ENCODE peak calls at places on chromosomes 13 and 19, in five cellular contexts. One of them, this sample, is unnamed.

GRCh38 chr19:6801397-6802086 is 29.0 kb downstream of the VAV1 start:
- DNase-seq in fibroblast of pulmonary artery: peak
- DNase-seq in uterus: peak
- DNase-seq in adrenal gland: peak
- DNase-seq in right atrium auricular region: peak
- DNase-seq in this sample: no peak

GRCh38 chr19:49515767-49516166 is 3.3 kb downstream of the FCGRT start:
- DNase-seq in fibroblast of pulmonary artery: peak
- DNase-seq in uterus: no peak
- DNase-seq in adrenal gland: peak
- DNase-seq in right atrium auricular region: peak
- DNase-seq in this sample: no peak

GRCh38 chr13:34942732-34943674 is 933 bp downstream of the NBEA start:
- DNase-seq in fibroblast of pulmonary artery: no peak
- DNase-seq in uterus: peak
- DNase-seq in adrenal gland: peak
- DNase-seq in right atrium auricular region: no peak
- DNase-seq in this sample: no peak

GRCh38 chr13:99969934-99970760 is 1.4 kb downstream of the ZIC5 start:
- DNase-seq in fibroblast of pulmonary artery: no peak
- DNase-seq in uterus: no peak
- DNase-seq in adrenal gland: peak
- DNase-seq in right atrium auricular region: peak
- DNase-seq in this sample: no peak

GRCh38 chr13:52846567-52847321 is 1.7 kb downstream of the PCDH8 start:
- DNase-seq in fibroblast of pulmonary artery: peak
- DNase-seq in uterus: no peak
- DNase-seq in adrenal gland: no peak
- DNase-seq in right atrium auricular region: no peak
- DNase-seq in this sample: no peak

GRCh38 chr19:16391301-16392055 is 66.9 kb downstream of the KLF2 start:
- DNase-seq in fibroblast of pulmonary artery: no peak
- DNase-seq in uterus: no peak
- DNase-seq in adrenal gland: no peak
- DNase-seq in right atrium auricular region: no peak
- DNase-seq in this sample: no peak

GRCh38 chr13:112702341-112702982 is 12.6 kb downstream of the ATP11A start:
- DNase-seq in fibroblast of pulmonary artery: no peak
- DNase-seq in uterus: peak
- DNase-seq in adrenal gland: peak
- DNase-seq in right atrium auricular region: no peak
- DNase-seq in this sample: no peak

GRCh38 chr19:16342002-16342715 is 17.5 kb downstream of the KLF2 start:
- DNase-seq in fibroblast of pulmonary artery: no peak
- DNase-seq in uterus: no peak
- DNase-seq in adrenal gland: peak
- DNase-seq in right atrium auricular region: peak
- DNase-seq in this sample: no peak

GRCh38 chr19:3708207-3708931 is at the start of gene TJP3:
- DNase-seq in fibroblast of pulmonary artery: no peak
- DNase-seq in uterus: no peak
- DNase-seq in adrenal gland: no peak
- DNase-seq in right atrium auricular region: no peak
- DNase-seq in this sample: no peak

GRCh38 chr19:7852851-7853759 is 21.1 kb downstream of the PRR36 start:
- DNase-seq in fibroblast of pulmonary artery: peak
- DNase-seq in uterus: peak
- DNase-seq in adrenal gland: peak
- DNase-seq in right atrium auricular region: no peak
- DNase-seq in this sample: no peak

GRCh38 chr13:113584870-113585671 is 518 bp downstream of the TFDP1 start:
- DNase-seq in fibroblast of pulmonary artery: no peak
- DNase-seq in uterus: no peak
- DNase-seq in adrenal gland: peak
- DNase-seq in right atrium auricular region: peak
- DNase-seq in this sample: no peak

GRCh38 chr13:108495686-108496363 is 133.6 kb upstream of the MYO16 start:
- DNase-seq in fibroblast of pulmonary artery: no peak
- DNase-seq in uterus: no peak
- DNase-seq in adrenal gland: no peak
- DNase-seq in right atrium auricular region: no peak
- DNase-seq in this sample: no peak

GRCh38 chr19:15187026-15188007 is 13.5 kb downstream of the NOTCH3 start:
- DNase-seq in fibroblast of pulmonary artery: no peak
- DNase-seq in uterus: no peak
- DNase-seq in adrenal gland: no peak
- DNase-seq in right atrium auricular region: no peak
- DNase-seq in this sample: no peak

GRCh38 chr13:19959831-19960672 is 1.5 kb downstream of the ZMYM2 start:
- DNase-seq in fibroblast of pulmonary artery: peak
- DNase-seq in uterus: peak
- DNase-seq in adrenal gland: peak
- DNase-seq in right atrium auricular region: peak
- DNase-seq in this sample: peak
- TF ChIP-seq CTCF in fibroblast of pulmonary artery: peak
- TF ChIP-seq CTCF in uterus: peak
- TF ChIP-seq CTCF in adrenal gland: peak
- TF ChIP-seq CTCF in right atrium auricular region: peak
- TF ChIP-seq CTCF in this sample: peak

GRCh38 chr19:42121666-42122069 is 10.6 kb downstream of the POU2F2 start:
- DNase-seq in fibroblast of pulmonary artery: peak
- DNase-seq in uterus: peak
- DNase-seq in adrenal gland: peak
- DNase-seq in right atrium auricular region: no peak
- DNase-seq in this sample: no peak

GRCh38 chr19:42124386-42124901 is 7.8 kb downstream of the POU2F2 start:
- DNase-seq in fibroblast of pulmonary artery: no peak
- DNase-seq in uterus: no peak
- DNase-seq in adrenal gland: no peak
- DNase-seq in right atrium auricular region: no peak
- DNase-seq in this sample: no peak

GRCh38 chr19:42122691-42123607 is 9.3 kb downstream of the POU2F2 start:
- DNase-seq in fibroblast of pulmonary artery: no peak
- DNase-seq in uterus: no peak
- DNase-seq in adrenal gland: no peak
- DNase-seq in right atrium auricular region: no peak
- DNase-seq in this sample: no peak

GRCh38 chr19:42125536-42125935 is 6.7 kb downstream of the POU2F2 start:
- DNase-seq in fibroblast of pulmonary artery: no peak
- DNase-seq in uterus: no peak
- DNase-seq in adrenal gland: no peak
- DNase-seq in right atrium auricular region: no peak
- DNase-seq in this sample: no peak

GRCh38 chr19:42123765-42124164 is 8.5 kb downstream of the POU2F2 start:
- DNase-seq in fibroblast of pulmonary artery: no peak
- DNase-seq in uterus: no peak
- DNase-seq in adrenal gland: no peak
- DNase-seq in right atrium auricular region: no peak
- DNase-seq in this sample: no peak
- H3K4me3 ChIP-seq in fibroblast of pulmonary artery: no peak
- H3K4me3 ChIP-seq in uterus: no peak
- H3K4me3 ChIP-seq in adrenal gland: no peak
- H3K4me3 ChIP-seq in right atrium auricular region: no peak
- H3K4me3 ChIP-seq in this sample: no peak

GRCh38 chr13:50580684-50581305 is 262.7 kb downstream of the DLEU7 start:
- DNase-seq in fibroblast of pulmonary artery: peak
- DNase-seq in uterus: no peak
- DNase-seq in adrenal gland: no peak
- DNase-seq in right atrium auricular region: no peak
- DNase-seq in this sample: peak
- TF ChIP-seq CTCF in fibroblast of pulmonary artery: peak
- TF ChIP-seq CTCF in uterus: no peak
- TF ChIP-seq CTCF in adrenal gland: no peak
- TF ChIP-seq CTCF in right atrium auricular region: no peak
- TF ChIP-seq CTCF in this sample: peak

DNA sequence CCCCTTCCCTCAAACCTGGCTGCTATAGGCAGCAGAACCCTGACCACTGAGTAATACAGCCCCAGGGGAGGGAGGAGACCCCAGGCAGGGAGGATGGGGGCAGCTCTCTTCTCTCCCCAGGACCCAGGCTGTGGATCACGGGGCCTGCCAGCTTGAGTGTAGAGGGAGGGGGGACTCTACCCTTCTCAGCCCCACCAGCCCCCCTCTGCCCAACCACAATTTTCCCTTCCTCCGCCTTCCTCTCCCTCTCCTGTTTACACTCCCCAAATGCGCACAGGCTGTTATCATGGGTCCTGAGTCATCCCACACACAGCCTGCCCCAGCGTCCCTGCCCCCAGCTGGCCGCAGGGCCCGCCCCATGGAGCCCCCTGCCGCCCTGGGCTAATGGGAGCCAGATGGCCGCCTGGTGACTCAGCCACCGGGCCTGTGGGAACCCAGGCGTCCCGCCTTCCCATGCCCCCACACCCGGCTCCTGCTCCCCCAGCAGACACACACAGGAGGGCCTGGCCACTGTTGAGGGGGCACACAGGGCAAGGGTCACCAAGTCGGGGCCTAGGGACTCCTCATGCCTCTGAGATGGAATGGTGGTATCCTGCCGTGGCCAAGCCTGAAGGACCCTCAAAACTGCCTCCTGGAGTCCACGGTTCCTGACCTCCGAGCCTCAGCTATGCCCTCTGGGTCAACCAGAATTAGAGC is 13.6 kb downstream of the CCDC97 start:
- DNase-seq in fibroblast of pulmonary artery: peak
- DNase-seq in uterus: peak
- DNase-seq in adrenal gland: peak
- DNase-seq in right atrium auricular region: peak
- DNase-seq in this sample: peak
- H3K4me3 ChIP-seq in fibroblast of pulmonary artery: peak
- H3K4me3 ChIP-seq in uterus: no peak
- H3K4me3 ChIP-seq in adrenal gland: no peak
- H3K4me3 ChIP-seq in right atrium auricular region: no peak
- H3K4me3 ChIP-seq in this sample: no peak

DNA sequence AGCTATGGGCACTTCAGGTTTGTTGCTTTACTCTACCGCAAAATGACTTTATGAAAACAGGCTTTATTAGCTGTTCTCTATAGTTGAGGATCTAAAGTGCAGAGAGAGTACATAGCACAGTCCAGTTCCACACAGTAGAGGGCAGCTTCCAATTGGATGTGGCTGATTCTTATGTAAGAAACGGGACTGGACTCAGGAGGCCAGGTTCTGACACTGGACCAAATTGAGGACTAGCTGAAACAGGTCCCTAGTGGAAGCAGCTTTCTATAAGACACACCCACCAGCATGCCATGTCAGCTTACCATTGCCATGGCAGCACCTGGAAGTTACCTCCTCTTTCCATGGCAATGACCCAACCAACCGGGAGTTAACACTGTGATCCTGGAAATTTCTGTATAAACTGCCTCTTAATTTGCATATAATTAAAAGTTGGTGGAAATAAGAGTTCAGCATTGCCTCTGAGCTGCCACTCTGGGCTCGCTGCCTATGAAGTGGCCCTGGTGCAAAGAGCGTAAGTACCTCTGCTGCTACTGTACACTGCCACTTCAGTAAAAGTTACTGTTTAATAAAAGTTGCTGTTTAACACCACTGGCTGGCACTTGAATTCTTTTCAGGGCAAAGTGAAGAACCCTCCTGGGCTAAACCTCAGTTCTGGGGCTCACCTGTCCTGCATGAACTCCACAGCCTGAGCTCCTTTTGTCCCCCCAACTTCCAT is 211.9 kb upstream of the SLC10A2 start:
- DNase-seq in fibroblast of pulmonary artery: no peak
- DNase-seq in uterus: no peak
- DNase-seq in adrenal gland: no peak
- DNase-seq in right atrium auricular region: no peak
- DNase-seq in this sample: no peak
- TF ChIP-seq CTCF in fibroblast of pulmonary artery: no peak
- TF ChIP-seq CTCF in uterus: no peak
- TF ChIP-seq CTCF in adrenal gland: no peak
- TF ChIP-seq CTCF in right atrium auricular region: peak
- TF ChIP-seq CTCF in this sample: no peak

GRCh38 chr19:53520163-53520546 is 17.8 kb upstream of the ZNF331 start:
- DNase-seq in fibroblast of pulmonary artery: no peak
- DNase-seq in uterus: no peak
- DNase-seq in adrenal gland: no peak
- DNase-seq in right atrium auricular region: no peak
- DNase-seq in this sample: no peak
- H3K4me3 ChIP-seq in fibroblast of pulmonary artery: peak
- H3K4me3 ChIP-seq in uterus: peak
- H3K4me3 ChIP-seq in adrenal gland: no peak
- H3K4me3 ChIP-seq in right atrium auricular region: peak
- H3K4me3 ChIP-seq in this sample: peak

DNA sequence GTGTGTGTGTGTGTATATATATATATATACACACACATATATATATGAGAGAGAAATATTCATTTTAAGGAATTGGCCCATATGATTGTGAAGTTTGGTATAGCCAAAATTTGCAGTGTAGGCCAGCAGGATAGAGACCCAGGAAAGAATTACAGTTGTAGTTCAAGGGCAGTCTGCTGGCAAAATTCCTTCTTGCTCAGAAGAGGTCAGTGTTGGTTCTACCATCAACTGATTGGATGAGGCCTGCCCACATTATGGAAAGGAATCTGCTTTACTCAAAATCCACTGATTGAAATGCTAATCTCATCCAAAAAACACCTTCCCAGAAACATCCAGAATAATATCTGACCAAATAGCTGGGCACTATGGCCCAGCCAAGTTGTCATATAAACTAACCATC is 24.0 kb downstream of the RNF6 start:
- DNase-seq in fibroblast of pulmonary artery: no peak
- DNase-seq in uterus: no peak
- DNase-seq in adrenal gland: no peak
- DNase-seq in right atrium auricular region: no peak
- DNase-seq in this sample: no peak
- TF ChIP-seq CTCF in fibroblast of pulmonary artery: no peak
- TF ChIP-seq CTCF in uterus: no peak
- TF ChIP-seq CTCF in adrenal gland: no peak
- TF ChIP-seq CTCF in right atrium auricular region: no peak
- TF ChIP-seq CTCF in this sample: no peak

DNA sequence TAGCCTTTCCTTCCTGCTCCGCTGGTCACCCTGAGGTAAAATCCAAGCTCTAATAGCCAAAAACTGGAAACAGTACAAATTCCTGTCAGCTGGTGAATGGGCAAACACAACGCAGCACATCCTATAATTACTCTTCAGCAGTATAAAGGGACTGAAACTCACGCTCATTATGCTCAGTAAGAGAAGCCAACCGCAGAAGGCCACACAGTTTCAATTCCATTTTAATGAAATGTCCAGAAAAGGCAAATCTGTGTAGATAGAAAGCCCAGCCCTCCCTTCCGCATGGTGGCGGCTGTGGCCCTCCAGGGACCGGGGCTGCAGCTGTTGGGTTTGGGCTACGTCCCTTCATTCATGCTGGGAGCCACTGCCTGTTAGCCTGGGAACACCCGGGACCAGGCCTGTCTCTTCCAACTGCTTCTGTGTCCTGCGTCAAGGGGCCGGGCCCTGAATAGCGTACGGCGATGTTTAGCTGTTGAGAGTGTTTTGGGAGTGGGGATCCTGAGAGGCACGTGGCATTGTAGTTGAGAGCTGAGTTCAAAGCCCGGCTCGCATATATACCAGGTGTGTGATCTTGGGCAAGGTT is 23.5 kb downstream of the NKPD1 start:
- DNase-seq in fibroblast of pulmonary artery: no peak
- DNase-seq in uterus: no peak
- DNase-seq in adrenal gland: no peak
- DNase-seq in right atrium auricular region: no peak
- DNase-seq in this sample: peak
- H3K4me3 ChIP-seq in fibroblast of pulmonary artery: no peak
- H3K4me3 ChIP-seq in uterus: no peak
- H3K4me3 ChIP-seq in adrenal gland: no peak
- H3K4me3 ChIP-seq in right atrium auricular region: no peak
- H3K4me3 ChIP-seq in this sample: no peak

GRCh38 chr13:40619479-40619814 is 47.0 kb downstream of the FOXO1 start:
- DNase-seq in fibroblast of pulmonary artery: no peak
- DNase-seq in uterus: no peak
- DNase-seq in adrenal gland: no peak
- DNase-seq in right atrium auricular region: no peak
- DNase-seq in this sample: peak
- TF ChIP-seq CTCF in fibroblast of pulmonary artery: no peak
- TF ChIP-seq CTCF in uterus: no peak
- TF ChIP-seq CTCF in adrenal gland: no peak
- TF ChIP-seq CTCF in right atrium auricular region: no peak
- TF ChIP-seq CTCF in this sample: no peak